ENCODE peak calls at places on chromosome 11, in five cellular contexts. One of them, this sample, is unnamed.

GRCh38 chr11:76048763-76049162 is 157.5 kb downstream of the WNT11 start:
- DNase-seq in IMR-90: no peak
- DNase-seq in activated naive CD8-positive, alpha-beta T cell treated with anti-CD3 and anti-CD28 coated beads, Interleukin-2, amount 50 U/mL, for 24 hours: no peak
- DNase-seq in GM19239: no peak
- DNase-seq in astrocyte of the spinal cord: no peak
- DNase-seq in this sample: peak

GRCh38 chr11:7046474-7046873 is 26.2 kb downstream of the NLRP14 start:
- DNase-seq in IMR-90: peak
- DNase-seq in GM19239: no peak
- DNase-seq in activated naive CD8-positive, alpha-beta T cell treated with anti-CD3 and anti-CD28 coated beads, Interleukin-2, amount 50 U/mL, for 24 hours: no peak
- DNase-seq in astrocyte of the spinal cord: peak
- DNase-seq in this sample: no peak

GRCh38 chr11:80593981-80594380 is 1153.2 kb upstream of the TENM4 start:
- DNase-seq in GM19239: no peak
- DNase-seq in astrocyte of the spinal cord: peak
- DNase-seq in activated naive CD8-positive, alpha-beta T cell treated with anti-CD3 and anti-CD28 coated beads, Interleukin-2, amount 50 U/mL, for 24 hours: no peak
- DNase-seq in IMR-90: peak
- DNase-seq in this sample: no peak

GRCh38 chr11:61598886-61599868 is 18.3 kb upstream of the SYT7 start:
- DNase-seq in IMR-90: peak
- DNase-seq in GM19239: no peak
- DNase-seq in astrocyte of the spinal cord: peak
- DNase-seq in activated naive CD8-positive, alpha-beta T cell treated with anti-CD3 and anti-CD28 coated beads, Interleukin-2, amount 50 U/mL, for 24 hours: no peak
- DNase-seq in this sample: no peak

GRCh38 chr11:73361953-73362776 is 14.0 kb upstream of the RELT start:
- DNase-seq in astrocyte of the spinal cord: no peak
- DNase-seq in activated naive CD8-positive, alpha-beta T cell treated with anti-CD3 and anti-CD28 coated beads, Interleukin-2, amount 50 U/mL, for 24 hours: no peak
- DNase-seq in GM19239: no peak
- DNase-seq in IMR-90: no peak
- DNase-seq in this sample: no peak

GRCh38 chr11:110000045-110000502 is 93.1 kb upstream of the ZC3H12C start:
- DNase-seq in GM19239: peak
- DNase-seq in activated naive CD8-positive, alpha-beta T cell treated with anti-CD3 and anti-CD28 coated beads, Interleukin-2, amount 50 U/mL, for 24 hours: no peak
- DNase-seq in IMR-90: peak
- DNase-seq in astrocyte of the spinal cord: peak
- DNase-seq in this sample: no peak

GRCh38 chr11:6319001-6319878 is 1.1 kb downstream of the CAVIN3 start:
- DNase-seq in activated naive CD8-positive, alpha-beta T cell treated with anti-CD3 and anti-CD28 coated beads, Interleukin-2, amount 50 U/mL, for 24 hours: no peak
- DNase-seq in IMR-90: peak
- DNase-seq in astrocyte of the spinal cord: peak
- DNase-seq in GM19239: no peak
- DNase-seq in this sample: no peak

GRCh38 chr11:103257360-103257759 is 148.1 kb downstream of the DYNC2H1 start:
- DNase-seq in astrocyte of the spinal cord: peak
- DNase-seq in activated naive CD8-positive, alpha-beta T cell treated with anti-CD3 and anti-CD28 coated beads, Interleukin-2, amount 50 U/mL, for 24 hours: no peak
- DNase-seq in GM19239: no peak
- DNase-seq in IMR-90: peak
- DNase-seq in this sample: no peak

GRCh38 chr11:123659311-123659710 is 4.9 kb upstream of the SCN3B start:
- DNase-seq in astrocyte of the spinal cord: no peak
- DNase-seq in IMR-90: no peak
- DNase-seq in activated naive CD8-positive, alpha-beta T cell treated with anti-CD3 and anti-CD28 coated beads, Interleukin-2, amount 50 U/mL, for 24 hours: no peak
- DNase-seq in GM19239: no peak
- DNase-seq in this sample: no peak

GRCh38 chr11:112270551-112271180 is 10.0 kb upstream of the PLET1 start:
- DNase-seq in astrocyte of the spinal cord: no peak
- DNase-seq in activated naive CD8-positive, alpha-beta T cell treated with anti-CD3 and anti-CD28 coated beads, Interleukin-2, amount 50 U/mL, for 24 hours: no peak
- DNase-seq in GM19239: no peak
- DNase-seq in IMR-90: no peak
- DNase-seq in this sample: no peak

GRCh38 chr11:120180571-120181445 is 30.0 kb upstream of the OAF start:
- DNase-seq in GM19239: no peak
- DNase-seq in IMR-90: peak
- DNase-seq in activated naive CD8-positive, alpha-beta T cell treated with anti-CD3 and anti-CD28 coated beads, Interleukin-2, amount 50 U/mL, for 24 hours: no peak
- DNase-seq in astrocyte of the spinal cord: peak
- DNase-seq in this sample: no peak

GRCh38 chr11:108620958-108621772 is 27.6 kb upstream of the EXPH5 start:
- DNase-seq in IMR-90: peak
- DNase-seq in astrocyte of the spinal cord: peak
- DNase-seq in activated naive CD8-positive, alpha-beta T cell treated with anti-CD3 and anti-CD28 coated beads, Interleukin-2, amount 50 U/mL, for 24 hours: no peak
- DNase-seq in GM19239: peak
- DNase-seq in this sample: no peak

GRCh38 chr11:79626135-79626748 is 185.4 kb upstream of the TENM4 start:
- DNase-seq in IMR-90: peak
- DNase-seq in GM19239: no peak
- DNase-seq in activated naive CD8-positive, alpha-beta T cell treated with anti-CD3 and anti-CD28 coated beads, Interleukin-2, amount 50 U/mL, for 24 hours: no peak
- DNase-seq in astrocyte of the spinal cord: no peak
- DNase-seq in this sample: no peak